ENCODE peak calls at places on chromosome 7, in ten cellular contexts. D is neural progenitor cell, U is IMR-90, I is PC-3, N is HCT116, S is H1, L is OCI-LY7, J is PC-9, Z is neuronal stem cell, Q is astrocyte. P is an unnamed sample.
A peak's percentile ranks its signal among the peaks of the same experiment; 100 is the strongest.

GRCh38 chr7:33639552-33640197 is 265.7 kb upstream of the BMPER start:
- DNase-seq in D (no peak), Z (no peak), S (no peak), U (no peak), N (no peak), I (no peak), L (no peak), J (no peak), Q (peak; percentile 1), P (no peak)

GRCh38 chr7:83524286-83525075 is 124.5 kb downstream of the SEMA3E start:
- DNase-seq in Q (peak; percentile 52), N (no peak), J (peak; percentile 80), U (peak; percentile 14), D (no peak), I (peak; percentile 85), Z (no peak), S (no peak), L (no peak), P (no peak)

GRCh38 chr7:149748223-149748874 is 25.0 kb downstream of the ZNF467 start:
- DNase-seq in D (peak; percentile 47), I (no peak), J (no peak), U (no peak), Q (no peak), N (no peak), S (no peak), L (no peak), Z (no peak), P (no peak)

GRCh38 chr7:155357573-155358041 is 59.9 kb downstream of the INSIG1 start:
- DNase-seq in I (peak; percentile 59), Q (no peak), S (no peak), L (no peak), U (peak; percentile 32), Z (no peak), J (no peak), D (no peak), N (no peak), P (no peak)

GRCh38 chr7:97015787-97016391 is 8.7 kb downstream of the DLX5 start:
- DNase-seq in Q (no peak), L (no peak), S (no peak), U (no peak), N (no peak), D (no peak), Z (no peak), J (no peak), I (peak; percentile 5), P (no peak)

GRCh38 chr7:71716741-71717140 is 584.8 kb downstream of the GALNT17 start:
- DNase-seq in S (no peak), N (no peak), D (peak; percentile 26), Z (no peak), U (no peak), L (no peak), I (no peak), Q (no peak), J (no peak), P (no peak)

GRCh38 chr7:116876664-116877442 is 14.5 kb downstream of the CAPZA2 start:
- DNase-seq in I (no peak), Q (peak; percentile 27), J (no peak), N (no peak), U (peak; percentile 38), Z (no peak), L (no peak), S (no peak), D (peak; percentile 7), P (no peak)

GRCh38 chr7:143988986-143989745 is 11.0 kb upstream of the OR6B1 start:
- DNase-seq in S (no peak), I (no peak), Z (no peak), J (no peak), N (no peak), L (no peak), U (peak; percentile 41), D (no peak), Q (peak; percentile 39), P (peak; percentile 12)

GRCh38 chr7:44394112-44394447 is 68.7 kb upstream of the CAMK2B start:
- DNase-seq in L (no peak), I (no peak), Z (no peak), S (no peak), J (no peak), U (no peak), D (no peak), Q (no peak), N (no peak), P (no peak)

GRCh38 chr7:142587578-142588191 is 161.6 kb upstream of the PRSS1 start:
- DNase-seq in S (no peak), D (peak; percentile 63), J (peak; percentile 77), Z (peak; percentile 11), U (peak; percentile 81), N (peak; percentile 82), Q (peak; percentile 61), L (peak; percentile 61), I (peak; percentile 82), P (peak; percentile 87)

GRCh38 chr7:43726466-43726865 is 2.9 kb downstream of the COA1 start:
- DNase-seq in S (no peak), L (no peak), N (no peak), U (no peak), Z (no peak), I (no peak), Q (peak; percentile 63), D (no peak), J (no peak), P (no peak)

GRCh38 chr7:36316319-36316718 is 73.3 kb upstream of the ANLN start:
- DNase-seq in Q (no peak), L (no peak), Z (no peak), N (no peak), S (no peak), D (no peak), U (no peak), I (no peak), J (no peak), P (no peak)

GRCh38 chr7:77441046-77441445 is 24.9 kb upstream of the GSAP start:
- DNase-seq in S (no peak), L (no peak), Z (no peak), J (no peak), D (no peak), Q (no peak), I (peak; percentile 72), U (no peak), N (no peak), P (no peak)

GRCh38 chr7:77447616-77448015 is 31.5 kb upstream of the GSAP start:
- DNase-seq in N (no peak), L (no peak), J (no peak), U (no peak), Q (no peak), S (no peak), D (no peak), I (no peak), Z (no peak), P (no peak)

GRCh38 chr7:77439572-77439971 is 23.4 kb upstream of the GSAP start:
- DNase-seq in D (peak; percentile 23), Q (no peak), U (no peak), I (peak; percentile 65), S (no peak), Z (no peak), L (no peak), J (peak; percentile 44), N (no peak), P (no peak)

GRCh38 chr7:77444123-77444522 is 28.0 kb upstream of the GSAP start:
- DNase-seq in S (no peak), Q (peak; percentile 53), I (no peak), L (no peak), N (no peak), J (no peak), U (peak; percentile 75), Z (no peak), D (peak; percentile 23), P (peak; percentile 70)

GRCh38 chr7:77442631-77443420 is 26.7 kb upstream of the GSAP start:
- DNase-seq in J (peak; percentile 55), U (peak; percentile 50), D (no peak), I (peak; percentile 86), N (no peak), Q (peak; percentile 48), Z (no peak), S (no peak), L (no peak), P (peak; percentile 41)
- H2AFZ ChIP-seq in J (no peak overlapping the region), U (no peak overlapping the region), D (no peak overlapping the region), I (no peak overlapping the region), N (peak overlapping the region; percentile 25), Q (no peak overlapping the region), Z (no peak overlapping the region), S (no peak overlapping the region), L (no peak overlapping the region), P (no peak overlapping the region)

DNA sequence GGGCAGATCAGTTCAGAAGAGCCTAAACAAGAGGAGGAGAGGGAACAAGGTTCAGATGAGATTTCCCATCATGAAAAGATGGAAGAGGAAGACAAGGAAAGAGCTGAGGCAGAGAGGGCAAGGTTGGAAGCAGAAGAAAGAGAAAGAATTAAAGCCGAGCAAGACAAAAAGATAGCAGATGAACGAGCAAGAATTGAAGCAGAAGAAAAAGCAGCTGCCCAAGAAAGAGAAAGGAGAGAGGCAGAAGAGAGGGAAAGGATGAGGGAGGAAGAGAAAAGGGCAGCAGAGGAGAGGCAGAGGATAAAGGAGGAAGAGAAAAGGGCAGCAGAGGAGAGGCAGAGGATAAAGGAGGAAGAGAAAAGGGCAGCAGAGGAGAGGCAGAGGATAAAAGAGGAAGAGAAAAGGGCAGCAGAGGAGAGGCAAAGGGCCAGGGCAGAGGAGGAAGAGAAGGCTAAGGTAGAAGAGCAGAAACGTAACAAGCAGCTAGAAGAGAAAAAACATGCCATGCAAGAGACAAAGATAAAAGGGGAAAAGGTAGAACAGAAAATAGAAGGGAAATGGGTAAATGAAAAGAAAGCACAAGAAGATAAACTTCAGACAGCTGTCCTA is 52.7 kb upstream of the AGBL3 start:
- DNase-seq in S (no peak), Z (no peak), N (no peak), D (no peak), J (no peak), Q (no peak), L (no peak), U (no peak), I (no peak), P (no peak)
- H3K36me3 ChIP-seq in S (no peaks in the 10 kb centered on the region), Z (peaks cover 84% of the 10 kb centered on the region), N (peaks cover 8% of the 10 kb centered on the region), D (peaks cover 6% of the 10 kb centered on the region), J (peaks cover 3% of the 10 kb centered on the region), Q (peaks cover 81% of the 10 kb centered on the region), L (no peaks in the 10 kb centered on the region), U (peaks cover 48% of the 10 kb centered on the region), I (no peaks in the 10 kb centered on the region), P (peaks cover 24% of the 10 kb centered on the region)

DNA sequence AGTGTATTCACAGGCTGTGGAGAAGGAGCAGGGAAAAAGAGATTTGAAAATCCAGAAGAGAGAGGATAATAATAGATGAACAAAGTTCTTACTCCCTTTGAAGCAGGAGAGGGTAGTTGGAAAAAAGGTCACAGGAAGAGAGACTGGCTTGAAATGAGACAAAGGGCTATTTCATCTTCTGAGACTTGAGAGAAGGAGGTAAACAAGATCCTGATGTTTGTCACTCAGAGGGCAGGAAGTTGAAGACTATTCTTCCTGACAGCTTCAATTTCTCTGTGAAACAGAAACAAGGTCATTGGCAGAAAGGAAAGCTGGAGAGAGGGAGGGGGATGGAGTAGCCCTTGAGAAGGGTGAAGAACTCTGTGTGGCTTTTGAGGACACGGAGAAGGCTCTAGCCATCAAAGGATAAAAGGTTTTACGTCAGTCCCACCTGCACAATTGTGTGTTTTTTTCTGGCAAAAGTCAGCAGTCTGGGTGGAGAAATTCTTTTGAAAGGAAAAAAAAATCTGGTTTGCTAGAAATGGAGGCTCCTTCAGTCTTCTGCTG is 216.2 kb upstream of the STEAP4 start:
- DNase-seq in Q (no peak), U (no peak), S (no peak), Z (no peak), L (no peak), J (no peak), I (no peak), D (no peak), N (no peak), P (no peak)
- H2AFZ ChIP-seq in Q (no peak overlapping the region), U (no peak overlapping the region), S (peak overlapping the region; percentile 88), Z (peak overlapping the region; percentile 64), L (no peak overlapping the region), J (peak overlapping the region; percentile 56), I (no peak overlapping the region), D (no peak overlapping the region), N (no peak overlapping the region), P (no peak overlapping the region)

GRCh38 chr7:4755045-4755444 is 20.4 kb upstream of the AP5Z1 start:
- DNase-seq in J (no peak), Q (no peak), I (no peak), D (no peak), S (no peak), L (no peak), N (no peak), Z (no peak), U (no peak), P (no peak)
- H3K36me3 ChIP-seq in J (peaks cover 27% of the 10 kb centered on the region), Q (peaks cover 11% of the 10 kb centered on the region), I (no peaks in the 10 kb centered on the region), D (no peaks in the 10 kb centered on the region), S (no peaks in the 10 kb centered on the region), L (peaks cover 52% of the 10 kb centered on the region), N (peaks cover 26% of the 10 kb centered on the region), Z (peaks cover 63% of the 10 kb centered on the region), U (peaks cover 66% of the 10 kb centered on the region), P (peaks cover 72% of the 10 kb centered on the region)

P was measured in mesenchymal stem cell.